ENCODE peak calls at places on chromosomes 5 and 9, in four cellular contexts. B is CD4-positive, CD25-positive, alpha-beta regulatory T cell; K is stimulated activated naive CD8-positive, alpha-beta T cell treated with anti-CD3 and anti-CD28 coated beads, Interleukin-15, Interleukin-2, amounts not matched to agents 100 U/mL and 50 U/mL, for 24 hours; L is EH. Q is an unnamed sample.

GRCh38 chr5:132459031-132459982 is 31.3 kb downstream of the IRF1 start:
- DNase-seq in B (no peak), L (peak; percentile 88), K (no peak), Q (no peak)

GRCh38 chr5:112186401-112186990 is 232.6 kb downstream of the EPB41L4A start:
- DNase-seq in L (peak; percentile 55), K (no peak), B (peak; percentile 8), Q (peak; percentile 8)

GRCh38 chr5:17443333-17444125 is 54.5 kb upstream of the TAF11L2 start:
- DNase-seq in K (no peak), L (no peak), B (no peak), Q (no peak)

GRCh38 chr5:132228241-132229035 is 785 bp upstream of the P4HA2 start:
- DNase-seq in K (no peak), B (no peak), L (no peak), Q (no peak)

GRCh38 chr9:123011878-123012528 is 21.5 kb upstream of the GPR21 start:
- DNase-seq in B (no peak), L (peak; percentile 30), K (no peak), Q (no peak)

GRCh38 chr5:84113246-84114118 is 271.2 kb downstream of the EDIL3 start:
- DNase-seq in B (no peak), K (no peak), L (peak; percentile 6), Q (peak; percentile 82)

GRCh38 chr5:132238169-132238744 is 10.6 kb upstream of the P4HA2 start:
- DNase-seq in L (peak; percentile 73), K (peak; percentile 90), B (peak; percentile 49), Q (peak; percentile 7)

GRCh38 chr5:93209476-93209875 is 371.5 kb downstream of the NR2F1-AS1 start:
- DNase-seq in K (no peak), L (no peak), B (no peak), Q (no peak)

GRCh38 chr9:120416816-120417427 is 163.0 kb downstream of the CDK5RAP2 start:
- DNase-seq in K (no peak), B (no peak), L (peak; percentile 41), Q (no peak)

GRCh38 chr5:165029471-165029870 is 1524.1 kb downstream of the MAT2B start:
- DNase-seq in K (no peak), L (no peak), B (no peak), Q (no peak)

GRCh38 chr5:142032747-142033631 is 20.2 kb upstream of the GNPDA1 start:
- DNase-seq in L (peak; percentile 10), B (no peak), K (no peak), Q (peak; percentile 62)

GRCh38 chr5:98768160-98769005 is 5.1 kb upstream of the RGMB start:
- DNase-seq in L (peak; percentile 78), B (peak; percentile 34), K (peak; percentile 58), Q (peak; percentile 34)